ENCODE peak calls at places on chromosomes 4 and X, in ten cellular contexts. One of them, this sample, is unnamed. For H3K4me1 and H3K9me3, the result is how much of the 10 kb centered on the place peaks cover.

GRCh38 chr4:80071643-80072606 is 1.1 kb downstream of the ANTXR2 start:
- DNase-seq in cardiac muscle cell: peak
- DNase-seq in psoas muscle: peak
- DNase-seq in adipocyte: peak
- DNase-seq in tibial nerve: peak
- DNase-seq in astrocyte: no peak
- DNase-seq in ascending aorta: no peak
- DNase-seq in tibial artery: peak
- DNase-seq in A549: no peak
- DNase-seq in left ventricle myocardium inferior: peak
- DNase-seq in this sample: peak

GRCh38 chr4:94457692-94458106 is 6.0 kb downstream of the PDLIM5 start:
- DNase-seq in astrocyte: no peak
- DNase-seq in tibial nerve: no peak
- DNase-seq in psoas muscle: peak
- DNase-seq in adipocyte: peak
- DNase-seq in tibial artery: no peak
- DNase-seq in A549: no peak
- DNase-seq in cardiac muscle cell: peak
- DNase-seq in ascending aorta: no peak
- DNase-seq in left ventricle myocardium inferior: no peak
- DNase-seq in this sample: no peak

GRCh38 chr4:185238750-185239149 is 29.4 kb downstream of the SNX25 start:
- DNase-seq in tibial nerve: no peak
- DNase-seq in left ventricle myocardium inferior: no peak
- DNase-seq in A549: no peak
- DNase-seq in adipocyte: no peak
- DNase-seq in cardiac muscle cell: no peak
- DNase-seq in psoas muscle: no peak
- DNase-seq in astrocyte: peak
- DNase-seq in tibial artery: no peak
- DNase-seq in ascending aorta: no peak
- DNase-seq in this sample: no peak

GRCh38 chr4:173192375-173193162 is 24.0 kb downstream of the GALNT7 start:
- DNase-seq in astrocyte: no peak
- DNase-seq in left ventricle myocardium inferior: no peak
- DNase-seq in A549: no peak
- DNase-seq in tibial artery: no peak
- DNase-seq in tibial nerve: no peak
- DNase-seq in psoas muscle: no peak
- DNase-seq in cardiac muscle cell: no peak
- DNase-seq in ascending aorta: no peak
- DNase-seq in adipocyte: no peak
- DNase-seq in this sample: no peak

GRCh38 chr4:53055274-53055673 is 193.2 kb downstream of the RASL11B start:
- DNase-seq in psoas muscle: no peak
- DNase-seq in tibial nerve: no peak
- DNase-seq in A549: no peak
- DNase-seq in tibial artery: no peak
- DNase-seq in cardiac muscle cell: no peak
- DNase-seq in adipocyte: peak
- DNase-seq in astrocyte: peak
- DNase-seq in left ventricle myocardium inferior: no peak
- DNase-seq in ascending aorta: no peak
- DNase-seq in this sample: no peak

GRCh38 chrX:150308532-150309157 is 54.5 kb upstream of the MAMLD1 start:
- DNase-seq in psoas muscle: no peak
- DNase-seq in A549: no peak
- DNase-seq in ascending aorta: no peak
- DNase-seq in cardiac muscle cell: no peak
- DNase-seq in astrocyte: no peak
- DNase-seq in adipocyte: no peak
- DNase-seq in left ventricle myocardium inferior: no peak
- DNase-seq in tibial nerve: no peak
- DNase-seq in tibial artery: no peak
- DNase-seq in this sample: no peak

GRCh38 chr4:150078041-150078995 is at the start of gene DCLK2:
- DNase-seq in tibial nerve: peak
- DNase-seq in adipocyte: peak
- DNase-seq in left ventricle myocardium inferior: peak
- DNase-seq in cardiac muscle cell: peak
- DNase-seq in astrocyte: peak
- DNase-seq in ascending aorta: no peak
- DNase-seq in A549: peak
- DNase-seq in tibial artery: peak
- DNase-seq in psoas muscle: peak
- DNase-seq in this sample: no peak

GRCh38 chr4:100086766-100087431 is 103.4 kb downstream of the DDIT4L start:
- DNase-seq in ascending aorta: no peak
- DNase-seq in left ventricle myocardium inferior: no peak
- DNase-seq in A549: no peak
- DNase-seq in cardiac muscle cell: no peak
- DNase-seq in psoas muscle: no peak
- DNase-seq in tibial artery: no peak
- DNase-seq in tibial nerve: no peak
- DNase-seq in astrocyte: no peak
- DNase-seq in adipocyte: peak
- DNase-seq in this sample: no peak

GRCh38 chrX:44747317-44747716 is 96.5 kb upstream of the DUSP21 start:
- DNase-seq in astrocyte: no peak
- DNase-seq in ascending aorta: no peak
- DNase-seq in cardiac muscle cell: no peak
- DNase-seq in adipocyte: no peak
- DNase-seq in tibial nerve: no peak
- DNase-seq in A549: no peak
- DNase-seq in left ventricle myocardium inferior: no peak
- DNase-seq in tibial artery: no peak
- DNase-seq in psoas muscle: no peak
- DNase-seq in this sample: no peak

GRCh38 chr4:25020240-25020639 is 10.5 kb downstream of the LGI2 start:
- DNase-seq in tibial artery: no peak
- DNase-seq in astrocyte: no peak
- DNase-seq in cardiac muscle cell: no peak
- DNase-seq in psoas muscle: no peak
- DNase-seq in ascending aorta: no peak
- DNase-seq in tibial nerve: no peak
- DNase-seq in left ventricle myocardium inferior: no peak
- DNase-seq in adipocyte: peak
- DNase-seq in A549: peak
- DNase-seq in this sample: no peak

GRCh38 chrX:103100484-103100883 is 7.5 kb upstream of the NXF3 start:
- DNase-seq in left ventricle myocardium inferior: no peak
- DNase-seq in tibial nerve: no peak
- DNase-seq in psoas muscle: no peak
- DNase-seq in astrocyte: no peak
- DNase-seq in ascending aorta: no peak
- DNase-seq in A549: no peak
- DNase-seq in adipocyte: no peak
- DNase-seq in cardiac muscle cell: no peak
- DNase-seq in tibial artery: no peak
- DNase-seq in this sample: no peak

GRCh38 chrX:132277953-132278614 is 58.8 kb upstream of the RAP2C start:
- DNase-seq in psoas muscle: no peak
- DNase-seq in tibial nerve: no peak
- DNase-seq in adipocyte: no peak
- DNase-seq in astrocyte: no peak
- DNase-seq in cardiac muscle cell: no peak
- DNase-seq in tibial artery: no peak
- DNase-seq in A549: no peak
- DNase-seq in ascending aorta: no peak
- DNase-seq in left ventricle myocardium inferior: no peak
- DNase-seq in this sample: no peak

DNA sequence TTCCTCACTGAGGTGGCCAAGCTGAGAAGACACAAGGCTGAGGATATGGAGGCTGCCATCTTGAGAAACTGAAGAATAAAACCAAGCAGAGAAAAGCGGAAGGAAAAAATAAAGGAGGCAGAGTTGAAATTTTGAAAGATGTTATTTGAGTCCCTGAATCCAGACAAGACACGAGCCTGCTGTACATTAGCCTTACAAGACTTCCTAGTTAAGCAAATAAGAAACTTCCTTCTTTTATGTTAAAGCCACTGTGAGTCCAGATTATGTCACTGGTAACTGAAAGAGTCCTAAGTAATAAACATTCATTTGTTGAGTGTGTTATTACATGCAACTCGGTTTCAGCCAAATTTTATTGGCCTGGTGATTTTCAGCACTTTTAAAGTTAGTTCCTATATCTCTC is 30.4 kb downstream of the DRD5 start:
- DNase-seq in adipocyte: no peak
- DNase-seq in left ventricle myocardium inferior: no peak
- DNase-seq in tibial artery: no peak
- DNase-seq in psoas muscle: no peak
- DNase-seq in astrocyte: no peak
- DNase-seq in ascending aorta: no peak
- DNase-seq in cardiac muscle cell: no peak
- DNase-seq in A549: no peak
- DNase-seq in tibial nerve: no peak
- DNase-seq in this sample: no peak
- H3K4me1 ChIP-seq in adipocyte: under half
- H3K4me1 ChIP-seq in left ventricle myocardium inferior: under half
- H3K4me1 ChIP-seq in tibial artery: under half
- H3K4me1 ChIP-seq in psoas muscle: under half
- H3K4me1 ChIP-seq in astrocyte: under half
- H3K4me1 ChIP-seq in ascending aorta: under half
- H3K4me1 ChIP-seq in cardiac muscle cell: under half
- H3K4me1 ChIP-seq in A549: under half
- H3K4me1 ChIP-seq in tibial nerve: under half
- H3K4me1 ChIP-seq in this sample: under half

DNA sequence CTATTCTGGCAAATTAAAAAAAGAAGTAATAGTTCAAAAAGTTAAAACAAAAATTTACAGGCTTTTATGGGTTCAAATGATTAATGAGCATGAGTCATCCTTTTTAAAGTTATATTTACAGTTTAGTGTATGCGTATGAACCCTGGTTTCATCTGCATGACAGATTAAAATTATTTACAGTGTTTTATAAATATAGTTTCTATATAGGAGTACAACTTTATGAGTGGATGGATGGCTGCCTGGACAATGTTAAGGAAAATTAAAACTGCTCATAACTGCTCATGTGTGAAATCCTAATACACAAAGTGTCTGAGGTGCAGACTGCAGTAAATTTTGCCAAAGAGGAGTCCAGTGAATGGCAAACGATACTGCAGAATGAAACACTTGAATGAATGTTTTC is 985.8 kb upstream of the PCDH7 start:
- DNase-seq in cardiac muscle cell: no peak
- DNase-seq in left ventricle myocardium inferior: no peak
- DNase-seq in tibial artery: no peak
- DNase-seq in psoas muscle: no peak
- DNase-seq in adipocyte: no peak
- DNase-seq in ascending aorta: no peak
- DNase-seq in A549: no peak
- DNase-seq in astrocyte: no peak
- DNase-seq in tibial nerve: no peak
- DNase-seq in this sample: no peak
- H3K9me3 ChIP-seq in cardiac muscle cell: under half
- H3K9me3 ChIP-seq in left ventricle myocardium inferior: under half
- H3K9me3 ChIP-seq in tibial artery: under half
- H3K9me3 ChIP-seq in psoas muscle: under half
- H3K9me3 ChIP-seq in adipocyte: under half
- H3K9me3 ChIP-seq in ascending aorta: under half
- H3K9me3 ChIP-seq in A549: under half
- H3K9me3 ChIP-seq in astrocyte: under half
- H3K9me3 ChIP-seq in tibial nerve: under half
- H3K9me3 ChIP-seq in this sample: under half

GRCh38 chr4:162506253-162506652 is 342.5 kb upstream of the FSTL5 start:
- DNase-seq in adipocyte: peak
- DNase-seq in cardiac muscle cell: peak
- DNase-seq in tibial artery: no peak
- DNase-seq in psoas muscle: no peak
- DNase-seq in tibial nerve: no peak
- DNase-seq in astrocyte: peak
- DNase-seq in ascending aorta: no peak
- DNase-seq in left ventricle myocardium inferior: no peak
- DNase-seq in A549: no peak
- DNase-seq in this sample: no peak

GRCh38 chr4:162502109-162502508 is 338.3 kb upstream of the FSTL5 start:
- DNase-seq in tibial artery: no peak
- DNase-seq in psoas muscle: no peak
- DNase-seq in tibial nerve: no peak
- DNase-seq in ascending aorta: no peak
- DNase-seq in left ventricle myocardium inferior: no peak
- DNase-seq in A549: no peak
- DNase-seq in cardiac muscle cell: no peak
- DNase-seq in astrocyte: no peak
- DNase-seq in adipocyte: no peak
- DNase-seq in this sample: no peak

GRCh38 chr4:162509333-162509732 is 345.5 kb upstream of the FSTL5 start:
- DNase-seq in adipocyte: no peak
- DNase-seq in psoas muscle: no peak
- DNase-seq in A549: no peak
- DNase-seq in astrocyte: no peak
- DNase-seq in tibial nerve: no peak
- DNase-seq in cardiac muscle cell: no peak
- DNase-seq in ascending aorta: no peak
- DNase-seq in left ventricle myocardium inferior: no peak
- DNase-seq in tibial artery: no peak
- DNase-seq in this sample: no peak

GRCh38 chr4:162499478-162499877 is 335.7 kb upstream of the FSTL5 start:
- DNase-seq in left ventricle myocardium inferior: no peak
- DNase-seq in astrocyte: no peak
- DNase-seq in A549: no peak
- DNase-seq in tibial artery: no peak
- DNase-seq in tibial nerve: no peak
- DNase-seq in psoas muscle: no peak
- DNase-seq in cardiac muscle cell: no peak
- DNase-seq in adipocyte: peak
- DNase-seq in ascending aorta: no peak
- DNase-seq in this sample: no peak

DNA sequence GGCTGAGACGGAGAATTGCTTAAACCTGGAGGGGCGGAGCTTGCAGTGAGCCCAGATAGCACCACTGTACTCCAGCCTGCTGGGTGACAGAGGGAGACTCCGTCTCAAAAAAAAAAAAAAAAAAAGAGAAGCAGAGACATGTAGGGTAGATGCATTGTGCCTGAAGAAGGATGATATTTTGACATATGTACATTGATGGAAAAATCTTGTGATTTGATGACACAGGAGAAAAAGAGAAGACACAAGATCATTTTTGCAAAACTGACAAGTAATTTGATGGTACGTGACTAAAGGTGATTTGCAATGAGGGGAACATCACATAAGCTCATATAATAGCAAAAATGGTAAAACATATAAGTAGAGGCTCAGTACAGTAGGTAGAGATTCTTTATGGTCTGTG is 340.1 kb upstream of the FSTL5 start:
- DNase-seq in cardiac muscle cell: no peak
- DNase-seq in adipocyte: no peak
- DNase-seq in tibial nerve: no peak
- DNase-seq in astrocyte: no peak
- DNase-seq in tibial artery: no peak
- DNase-seq in left ventricle myocardium inferior: no peak
- DNase-seq in psoas muscle: no peak
- DNase-seq in ascending aorta: no peak
- DNase-seq in A549: no peak
- DNase-seq in this sample: no peak
- H3K4me3 ChIP-seq in cardiac muscle cell: no peak
- H3K4me3 ChIP-seq in adipocyte: no peak
- H3K4me3 ChIP-seq in tibial nerve: no peak
- H3K4me3 ChIP-seq in astrocyte: no peak
- H3K4me3 ChIP-seq in tibial artery: no peak
- H3K4me3 ChIP-seq in left ventricle myocardium inferior: no peak
- H3K4me3 ChIP-seq in psoas muscle: no peak
- H3K4me3 ChIP-seq in ascending aorta: no peak
- H3K4me3 ChIP-seq in A549: no peak
- H3K4me3 ChIP-seq in this sample: no peak

GRCh38 chr4:75907956-75908355 is 5.7 kb upstream of the PPEF2 start:
- DNase-seq in cardiac muscle cell: no peak
- DNase-seq in left ventricle myocardium inferior: no peak
- DNase-seq in psoas muscle: no peak
- DNase-seq in A549: no peak
- DNase-seq in tibial artery: no peak
- DNase-seq in ascending aorta: no peak
- DNase-seq in adipocyte: no peak
- DNase-seq in tibial nerve: no peak
- DNase-seq in astrocyte: no peak
- DNase-seq in this sample: no peak
- H3K4me1 ChIP-seq in cardiac muscle cell: under half
- H3K4me1 ChIP-seq in left ventricle myocardium inferior: under half
- H3K4me1 ChIP-seq in psoas muscle: under half
- H3K4me1 ChIP-seq in A549: under half
- H3K4me1 ChIP-seq in tibial artery: under half
- H3K4me1 ChIP-seq in ascending aorta: under half
- H3K4me1 ChIP-seq in adipocyte: under half
- H3K4me1 ChIP-seq in tibial nerve: under half
- H3K4me1 ChIP-seq in astrocyte: under half
- H3K4me1 ChIP-seq in this sample: under half